ENCODE peak calls at places on chromosomes 3 and 15, in six cellular contexts. Q is B cell, V is fibroblast of pulmonary artery, A is AG04450, W is AG09309, I is osteocyte. G is an unnamed sample.

GRCh38 chr3:42755681-42756578 is 17.1 kb downstream of the CCDC13 start:
- DNase-seq in Q (no peak), V (peak; percentile 46), A (no peak), W (no peak), I (no peak), G (no peak)

GRCh38 chr15:98422086-98422478 is 226.3 kb upstream of the IGF1R start:
- DNase-seq in Q (no peak), V (no peak), A (no peak), W (no peak), I (no peak), G (no peak)

GRCh38 chr3:30544811-30545210 is 61.6 kb upstream of the TGFBR2 start:
- DNase-seq in Q (no peak), V (peak; percentile 94), A (peak; percentile 43), W (peak; percentile 85), I (no peak), G (peak; percentile 90)

GRCh38 chr3:21117397-21117796 is 633.6 kb downstream of the ZNF385D start:
- DNase-seq in Q (no peak), V (no peak), A (no peak), W (no peak), I (no peak), G (no peak)

GRCh38 chr3:48399387-48400172 is 27.6 kb downstream of the FBXW12 start:
- DNase-seq in Q (no peak), V (no peak), A (no peak), W (no peak), I (no peak), G (no peak)

GRCh38 chr3:104273046-104273649 is 1093.6 kb upstream of the ALCAM start:
- DNase-seq in Q (no peak), V (peak; percentile 66), A (no peak), W (peak; percentile 17), I (no peak), G (peak; percentile 1)

GRCh38 chr15:41502787-41503668 is 9.4 kb downstream of the ITPKA start:
- DNase-seq in Q (no peak), V (no peak), A (no peak), W (no peak), I (no peak), G (no peak)

GRCh38 chr3:169760479-169760878 is 4.4 kb downstream of the TERC start:
- DNase-seq in Q (no peak), V (peak; percentile 67), A (no peak), W (no peak), I (no peak), G (peak; percentile 35)

GRCh38 chr15:41926184-41927056 is 32.6 kb upstream of the SPTBN5 start:
- DNase-seq in Q (no peak), V (no peak), A (no peak), W (no peak), I (no peak), G (no peak)

GRCh38 chr15:66780172-66780972 is 78.3 kb downstream of the SMAD6 start:
- DNase-seq in Q (peak; percentile 36), V (peak; percentile 67), A (peak; percentile 74), W (no peak), I (no peak), G (peak; percentile 74)

GRCh38 chr3:48157950-48158376 is 30.3 kb downstream of the CDC25A start:
- DNase-seq in Q (no peak), V (peak; percentile 84), A (peak; percentile 33), W (peak; percentile 24), I (peak; percentile 86), G (peak; percentile 26)

GRCh38 chr3:13637953-13638352 is 89.0 kb downstream of the FBLN2 start:
- DNase-seq in Q (no peak), V (no peak), A (no peak), W (no peak), I (no peak), G (no peak)

GRCh38 chr3:129608087-129608935 is 1.8 kb upstream of the PLXND1 start:
- DNase-seq in Q (no peak), V (peak; percentile 73), A (no peak), W (no peak), I (no peak), G (no peak)
- TF ChIP-seq CTCF in Q (no peak), V (peak; percentile 24), A (no peak), W (peak; percentile 49), I (peak; percentile 56), G (peak; percentile 39)

DNA sequence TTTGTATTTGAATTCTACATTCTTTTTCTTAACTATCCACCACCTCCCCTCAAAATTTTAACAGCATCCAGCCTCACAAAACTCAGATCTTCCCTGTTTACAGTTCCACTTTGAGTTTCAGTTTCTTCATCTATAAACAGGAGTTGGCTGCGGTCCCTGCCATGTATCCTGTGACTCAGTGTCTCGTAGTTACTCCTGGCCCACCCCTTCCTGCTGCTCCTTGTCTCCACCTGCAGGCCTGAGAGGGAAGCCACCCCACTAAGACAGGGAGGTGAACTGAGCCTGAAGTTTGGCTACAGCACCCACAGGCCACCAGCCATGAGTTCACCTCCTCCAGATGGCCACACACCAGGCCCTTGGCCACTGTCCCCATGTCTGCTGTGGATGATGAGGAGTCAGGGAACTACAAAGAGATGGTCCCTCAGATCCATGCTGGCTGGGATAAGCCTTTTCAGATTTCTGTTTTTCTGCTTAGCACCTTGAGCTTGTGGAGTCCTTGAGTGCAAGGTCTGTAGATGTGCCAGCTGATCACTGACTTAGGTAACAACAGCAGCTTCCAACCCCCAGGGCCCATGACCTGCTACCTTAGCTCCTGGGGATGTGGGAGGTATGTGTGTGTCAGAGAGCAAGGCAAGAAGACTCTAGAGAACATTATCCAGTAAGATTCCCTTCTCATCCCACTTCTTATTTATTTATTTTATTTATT is 37.5 kb downstream of the CD86 start:
- DNase-seq in Q (no peak), V (peak; percentile 46), A (no peak), W (no peak), I (no peak), G (no peak)
- TF ChIP-seq CTCF in Q (peak; percentile 36), V (peak; percentile 49), A (peak; percentile 49), W (peak; percentile 59), I (no peak), G (peak; percentile 54)

DNA sequence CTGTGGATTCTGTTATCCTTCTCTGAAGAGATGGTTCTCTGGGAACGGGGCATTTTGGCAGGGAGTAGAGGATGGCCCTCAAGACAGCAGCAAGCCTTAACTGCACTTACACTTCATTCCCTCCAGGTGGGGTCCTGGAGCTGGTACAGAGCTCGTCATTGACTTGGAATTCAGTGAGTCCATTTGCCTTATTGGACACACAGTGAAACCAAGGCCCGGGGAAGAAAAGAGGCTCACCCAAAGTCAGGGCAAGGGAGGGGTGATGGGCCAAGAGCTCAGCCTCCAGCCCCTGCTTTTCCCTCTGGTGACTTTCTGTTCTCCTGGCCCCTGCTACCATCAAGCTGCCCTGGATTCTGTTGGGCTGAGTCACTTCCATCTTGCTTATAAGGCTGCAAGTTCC is 125.6 kb downstream of the ETFA start:
- DNase-seq in Q (no peak), V (peak; percentile 78), A (peak; percentile 26), W (no peak), I (no peak), G (no peak)
- TF ChIP-seq CTCF in Q (peak; percentile 38), V (peak; percentile 72), A (peak; percentile 64), W (peak; percentile 68), I (peak; percentile 47), G (peak; percentile 58)

DNA sequence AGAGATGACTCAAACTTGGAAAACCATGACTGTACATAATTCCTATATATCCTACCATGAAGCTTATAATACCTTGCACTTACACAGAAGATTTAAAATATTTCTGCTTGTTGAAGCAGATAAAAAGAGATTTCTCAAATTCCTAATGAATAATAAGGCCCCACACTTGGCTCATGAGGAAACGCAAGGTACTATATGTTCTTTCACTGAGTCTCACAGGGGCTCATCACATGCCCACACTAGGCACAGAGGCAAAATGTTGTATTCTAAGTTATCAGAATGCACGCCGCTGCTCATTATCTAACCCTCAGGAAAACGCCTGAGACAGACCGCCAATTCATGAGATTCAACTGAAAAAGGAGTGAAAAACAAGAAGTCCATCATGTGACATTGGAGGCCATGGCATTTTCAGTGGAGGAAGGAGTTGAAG is 5.6 kb downstream of the MYO1E start:
- DNase-seq in Q (no peak), V (peak; percentile 38), A (no peak), W (no peak), I (no peak), G (no peak)
- TF ChIP-seq CTCF in Q (no peak), V (no peak), A (no peak), W (no peak), I (no peak), G (no peak)

GRCh38 chr3:174255454-174255853 is 603.7 kb upstream of the NAALADL2 start:
- DNase-seq in Q (no peak), V (no peak), A (no peak), W (no peak), I (no peak), G (no peak)
- TF ChIP-seq CTCF in Q (no peak), V (no peak), A (no peak), W (no peak), I (no peak), G (no peak)

GRCh38 chr15:83090465-83090864 is 17.0 kb upstream of the TM6SF1 start:
- DNase-seq in Q (no peak), V (no peak), A (no peak), W (no peak), I (no peak), G (no peak)
- TF ChIP-seq CTCF in Q (no peak), V (no peak), A (no peak), W (no peak), I (no peak), G (no peak)

GRCh38 chr15:85770014-85770721 is 24.6 kb downstream of the KLHL25 start:
- DNase-seq in Q (no peak), V (no peak), A (no peak), W (no peak), I (no peak), G (no peak)

GRCh38 chr15:85766007-85766831 is 28.5 kb downstream of the KLHL25 start:
- DNase-seq in Q (no peak), V (no peak), A (no peak), W (no peak), I (no peak), G (no peak)

GRCh38 chr15:85769182-85769900 is 25.4 kb downstream of the KLHL25 start:
- DNase-seq in Q (no peak), V (no peak), A (no peak), W (no peak), I (no peak), G (no peak)

GRCh38 chr15:85768595-85769168 is 26.0 kb downstream of the KLHL25 start:
- DNase-seq in Q (no peak), V (no peak), A (no peak), W (no peak), I (no peak), G (no peak)

DNA sequence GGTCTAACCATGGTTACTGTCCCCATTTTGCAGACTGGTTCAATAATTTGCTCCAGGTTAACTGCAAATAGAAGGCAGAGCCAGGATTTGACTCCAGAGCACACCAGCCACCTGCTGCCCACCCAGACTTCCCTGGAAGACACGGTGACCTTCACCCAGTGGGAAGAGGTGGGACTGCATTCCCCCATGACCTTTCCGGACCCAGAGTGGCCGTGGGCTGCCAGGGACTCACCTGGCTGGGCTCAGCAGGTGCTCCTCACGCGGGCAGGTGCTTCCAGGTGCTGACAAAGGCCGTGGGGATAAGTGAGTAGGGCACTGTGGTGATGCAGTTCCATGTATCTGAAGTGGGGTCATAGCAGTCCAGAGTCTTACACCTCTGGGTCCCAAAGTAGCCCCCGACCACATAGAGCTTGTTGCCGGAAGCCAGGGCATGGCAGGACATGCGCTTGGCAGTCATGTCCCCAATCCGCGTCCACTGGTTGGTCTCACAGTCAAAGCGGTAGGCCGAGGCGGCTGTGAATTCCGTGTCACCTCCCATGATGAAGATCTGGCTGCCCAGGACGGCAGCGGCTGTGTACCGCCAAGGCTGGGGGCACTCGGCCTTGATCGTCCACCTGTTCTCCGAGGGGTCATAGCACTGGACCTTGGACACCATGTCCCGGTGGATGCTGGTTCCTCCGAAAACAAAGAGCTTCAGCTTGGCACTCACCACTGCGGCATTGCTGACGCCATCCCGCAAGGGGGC is 26.8 kb downstream of the KLHL25 start:
- DNase-seq in Q (no peak), V (no peak), A (no peak), W (no peak), I (no peak), G (no peak)
- TF ChIP-seq CTCF in Q (no peak), V (no peak), A (no peak), W (no peak), I (no peak), G (no peak)

G was measured in HFF-Myc.